ENCODE peak calls at places on chromosomes 11 and 22, in seven cellular contexts. R is PC-3; D is Peyer's patch; X is CD8-positive, alpha-beta T cell; L is ascending aorta; I is tibial nerve; N is cardiac muscle cell. H is an unnamed sample.

GRCh38 chr11:102934735-102935134 is 20.8 kb downstream of the MMP13 start:
- DNase-seq in R (no peak), D (no peak), X (no peak), L (no peak), I (no peak), N (no peak), H (no peak)

GRCh38 chr11:122920579-122920978 is 38.0 kb downstream of the JHY start:
- DNase-seq in R (no peak), D (no peak), X (no peak), L (no peak), I (no peak), N (no peak), H (no peak)

GRCh38 chr22:44317163-44317455 is 4.4 kb upstream of the SHISAL1 start:
- DNase-seq in R (no peak), D (no peak), X (no peak), L (no peak), I (no peak), N (no peak), H (no peak)

GRCh38 chr22:48451891-48452290 is 1375.8 kb downstream of the BRD1 start:
- DNase-seq in R (no peak), D (no peak), X (no peak), L (no peak), I (no peak), N (no peak), H (no peak)

GRCh38 chr11:69002743-69003231 is 10.3 kb downstream of the MRGPRF start:
- DNase-seq in R (no peak), D (peak; percentile 38), X (no peak), L (no peak), I (no peak), N (no peak), H (no peak)

GRCh38 chr22:33746501-33746928 is 173.8 kb downstream of the LARGE1 start:
- DNase-seq in R (no peak), D (peak; percentile 58), X (no peak), L (no peak), I (no peak), N (no peak), H (no peak)

GRCh38 chr11:81494431-81494830 is 1239.2 kb downstream of the FAM181B start:
- DNase-seq in R (no peak), D (no peak), X (no peak), L (no peak), I (no peak), N (no peak), H (no peak)

GRCh38 chr11:69396948-69397307 is 84.5 kb upstream of the LINC01488 start:
- DNase-seq in R (no peak), D (no peak), X (no peak), L (no peak), I (no peak), N (no peak), H (no peak)

GRCh38 chr11:7547091-7547490 is 33.3 kb downstream of the PPFIBP2 start:
- DNase-seq in R (no peak), D (no peak), X (no peak), L (no peak), I (no peak), N (no peak), H (no peak)

GRCh38 chr11:121521145-121522042 is 68.6 kb upstream of the SORL1-AS1 start:
- DNase-seq in R (peak; percentile 73), D (no peak), X (no peak), L (no peak), I (no peak), N (no peak), H (no peak)

GRCh38 chr11:108897071-108897481 is 232.2 kb downstream of the DDX10 start:
- DNase-seq in R (peak; percentile 62), D (no peak), X (no peak), L (no peak), I (no peak), N (no peak), H (no peak)

GRCh38 chr22:29523761-29524160 is 29.8 kb downstream of the THOC5 start:
- DNase-seq in R (no peak), D (no peak), X (no peak), L (no peak), I (no peak), N (no peak), H (no peak)
- H3K36me3 ChIP-seq in R (peaks cover 36% of the 10 kb centered on the region), D (no peaks in the 10 kb centered on the region), X (peaks cover 69% of the 10 kb centered on the region), L (peaks cover 94% of the 10 kb centered on the region), I (peaks cover 37% of the 10 kb centered on the region), N (peaks cover 58% of the 10 kb centered on the region), H (no peaks in the 10 kb centered on the region)

GRCh38 chr11:119673389-119674336 is 55.3 kb downstream of the NECTIN1 start:
- DNase-seq in R (no peak), D (peak; percentile 81), X (no peak), L (no peak), I (no peak), N (no peak), H (peak; percentile 58)
- TF ChIP-seq CTCF in R (no peak), D (no peak), X (no peak), L (no peak), I (no peak), N (no peak), H (no peak)

DNA sequence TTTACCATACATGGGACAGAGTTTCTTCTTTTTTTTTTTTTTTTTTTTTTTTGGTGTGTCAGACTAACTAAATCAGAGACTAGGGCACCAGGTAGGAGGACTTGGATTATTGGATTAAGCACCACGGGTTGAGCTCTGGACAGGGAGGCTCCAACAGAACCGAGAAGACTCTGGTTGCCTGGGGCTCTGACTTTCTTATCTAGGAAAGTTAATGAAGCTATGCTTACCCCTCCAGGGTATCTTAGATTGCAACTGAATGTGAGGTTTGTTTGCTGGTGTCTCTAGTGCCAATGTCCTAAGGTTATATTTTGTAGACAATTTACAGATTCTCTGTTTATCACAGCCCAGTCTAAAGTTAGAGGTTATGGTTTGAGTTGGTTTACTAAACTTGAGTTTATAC is 18.1 kb downstream of the ETS1 start:
- DNase-seq in R (no peak), D (no peak), X (no peak), L (no peak), I (no peak), N (no peak), H (no peak)
- H3K4me1 ChIP-seq in R (peaks cover 5% of the 10 kb centered on the region), D (no peaks in the 10 kb centered on the region), X (peaks cover 9% of the 10 kb centered on the region), L (no peaks in the 10 kb centered on the region), I (peaks cover 2% of the 10 kb centered on the region), N (no peaks in the 10 kb centered on the region), H (no peaks in the 10 kb centered on the region)

GRCh38 chr11:71442123-71442522 is 6.1 kb downstream of the DHCR7 start:
- DNase-seq in R (no peak), D (no peak), X (no peak), L (no peak), I (no peak), N (no peak), H (no peak)

GRCh38 chr11:71437879-71438278 is 10.3 kb downstream of the DHCR7 start:
- DNase-seq in R (no peak), D (no peak), X (no peak), L (no peak), I (no peak), N (no peak), H (no peak)

GRCh38 chr11:71438650-71439049 is 9.5 kb downstream of the DHCR7 start:
- DNase-seq in R (no peak), D (no peak), X (no peak), L (no peak), I (no peak), N (no peak), H (no peak)

GRCh38 chr11:71441251-71441650 is 6.9 kb downstream of the DHCR7 start:
- DNase-seq in R (no peak), D (no peak), X (no peak), L (no peak), I (no peak), N (no peak), H (no peak)

GRCh38 chr11:71440021-71440755 is 8.0 kb downstream of the DHCR7 start:
- DNase-seq in R (no peak), D (no peak), X (no peak), L (no peak), I (no peak), N (no peak), H (no peak)
- H3K36me3 ChIP-seq in R (peaks cover 63% of the 10 kb centered on the region), D (no peaks in the 10 kb centered on the region), X (peaks cover 18% of the 10 kb centered on the region), L (peaks cover 70% of the 10 kb centered on the region), I (peaks cover 3% of the 10 kb centered on the region), N (peaks cover 69% of the 10 kb centered on the region), H (no peaks in the 10 kb centered on the region)

GRCh38 chr11:12451179-12451814 is 73.9 kb downstream of the PARVA start:
- DNase-seq in R (no peak), D (no peak), X (no peak), L (no peak), I (no peak), N (no peak), H (no peak)

GRCh38 chr11:12448131-12448939 is 71.0 kb downstream of the PARVA start:
- DNase-seq in R (no peak), D (no peak), X (no peak), L (no peak), I (no peak), N (no peak), H (no peak)

GRCh38 chr11:12453243-12453642 is 75.9 kb downstream of the PARVA start:
- DNase-seq in R (no peak), D (no peak), X (no peak), L (no peak), I (no peak), N (peak; percentile 32), H (no peak)

GRCh38 chr11:12446863-12447262 is 69.5 kb downstream of the PARVA start:
- DNase-seq in R (no peak), D (no peak), X (no peak), L (no peak), I (no peak), N (no peak), H (no peak)

GRCh38 chr11:12449961-12450715 is 72.8 kb downstream of the PARVA start:
- DNase-seq in R (peak; percentile 65), D (no peak), X (no peak), L (no peak), I (no peak), N (no peak), H (no peak)
- TF ChIP-seq CTCF in R (no peak), D (no peak), X (no peak), L (no peak), I (no peak), N (no peak), H (no peak)

GRCh38 chr22:30312053-30312452 is 14.7 kb downstream of the TBC1D10A start:
- DNase-seq in R (peak; percentile 77), D (no peak), X (no peak), L (no peak), I (no peak), N (no peak), H (no peak)
- H3K4me1 ChIP-seq in R (peaks cover 57% of the 10 kb centered on the region), D (peaks cover 87% of the 10 kb centered on the region), X (peaks cover 98% of the 10 kb centered on the region), L (peaks cover 73% of the 10 kb centered on the region), I (peaks cover 89% of the 10 kb centered on the region), N (peaks cover 7% of the 10 kb centered on the region), H (peaks cover 59% of the 10 kb centered on the region)

H was measured in testis.